ENCODE peak calls at places on chromosomes 4 and X, in seven cellular contexts. L is SK-N-SH; J is left lung; F is CD8-positive, alpha-beta T cell; E is psoas muscle; A is endodermal cell; B is right lobe of liver. N is an unnamed sample. For H3K36me3, the result is how much of the 10 kb centered on the place peaks cover.

GRCh38 chr4:87541521-87541920 is 12.3 kb upstream of the SPARCL1 start:
- DNase-seq in L (no peak), J (no peak), F (no peak), E (no peak), A (no peak), B (no peak), N (no peak)

GRCh38 chrX:38985375-38985774 is 184.1 kb downstream of the MID1IP1 start:
- DNase-seq in L (peak), J (no peak), F (no peak), E (no peak), A (no peak), B (no peak), N (no peak)

GRCh38 chrX:115936008-115936407 is 234.5 kb upstream of the AGTR2 start:
- DNase-seq in L (no peak), J (no peak), F (no peak), E (no peak), A (no peak), B (no peak), N (no peak)

GRCh38 chrX:124209792-124210576 is 122.5 kb upstream of the TEX13D start:
- DNase-seq in L (no peak), J (no peak), F (no peak), E (no peak), A (no peak), B (no peak), N (no peak)

GRCh38 chr4:75555294-75556164 is at the start of gene ODAPH:
- DNase-seq in L (no peak), J (no peak), F (peak), E (no peak), A (peak), B (no peak), N (peak)

GRCh38 chr4:185738038-185738552 is 73.9 kb downstream of the SORBS2 start:
- DNase-seq in L (no peak), J (no peak), F (no peak), E (no peak), A (no peak), B (no peak), N (peak)

GRCh38 chrX:40050532-40050931 is 47.2 kb downstream of the BCOR start:
- DNase-seq in L (no peak), J (no peak), F (no peak), E (no peak), A (no peak), B (no peak), N (no peak)

GRCh38 chr4:87011340-87012034 is 76.7 kb downstream of the AFF1 start:
- DNase-seq in L (no peak), J (no peak), F (no peak), E (no peak), A (no peak), B (no peak), N (peak)

GRCh38 chr4:64781737-64782326 is 372.6 kb upstream of the TECRL start:
- DNase-seq in L (peak), J (no peak), F (no peak), E (no peak), A (no peak), B (no peak), N (peak)

GRCh38 chr4:766559-767283 is 59.2 kb downstream of the CPLX1 start:
- DNase-seq in L (peak), J (no peak), F (no peak), E (peak), A (no peak), B (peak), N (no peak)

GRCh38 chr4:76704133-76704881 is 193.6 kb downstream of the SOWAHB start:
- DNase-seq in L (no peak), J (no peak), F (no peak), E (no peak), A (no peak), B (no peak), N (peak)

GRCh38 chrX:128807367-128807766 is 715.9 kb downstream of the SMARCA1 start:
- DNase-seq in L (no peak), J (no peak), F (no peak), E (no peak), A (no peak), B (no peak), N (no peak)

GRCh38 chr4:169398294-169398693 is 127.5 kb upstream of the SH3RF1 start:
- DNase-seq in L (no peak), J (no peak), F (no peak), E (no peak), A (no peak), B (no peak), N (no peak)

GRCh38 chrX:24024819-24025740 is 1.9 kb downstream of the KLHL15 start:
- DNase-seq in L (peak), J (peak), F (peak), E (peak), A (peak), B (peak), N (peak)
- TF ChIP-seq CTCF in L (no peak), J (no peak), F (no peak), E (peak), A (peak), B (peak), N (peak)

GRCh38 chr4:142844782-142845181 is 1.3 kb downstream of the INPP4B start:
- DNase-seq in L (no peak), J (no peak), F (no peak), E (no peak), A (no peak), B (no peak), N (no peak)

GRCh38 chr4:142846105-142846728 is at the start of gene INPP4B:
- DNase-seq in L (peak), J (peak), F (peak), E (peak), A (peak), B (no peak), N (peak)

GRCh38 chr4:142840516-142841123 is 5.5 kb downstream of the INPP4B start:
- DNase-seq in L (peak), J (no peak), F (no peak), E (no peak), A (no peak), B (no peak), N (peak)

GRCh38 chr4:142846729-142847606 is 867 bp upstream of the INPP4B start:
- DNase-seq in L (peak), J (peak), F (peak), E (peak), A (peak), B (no peak), N (no peak)

GRCh38 chr4:142845293-142846070 is 619 bp downstream of the INPP4B start:
- DNase-seq in L (peak), J (no peak), F (no peak), E (peak), A (peak), B (peak), N (no peak)
- H3K4me3 ChIP-seq in L (peak), J (peak), F (peak), E (peak), A (peak), B (peak), N (peak)

GRCh38 chr4:8614365-8615193 is 22.0 kb downstream of the CPZ start:
- DNase-seq in L (no peak), J (no peak), F (no peak), E (peak), A (no peak), B (peak), N (no peak)
- H3K36me3 ChIP-seq in L (under half), J (under half), F (under half), E (under half), A (under half), B (under half), N (under half)

GRCh38 chr4:78864405-78865024 is 74.7 kb downstream of the PAQR3 start:
- DNase-seq in L (peak), J (no peak), F (no peak), E (no peak), A (no peak), B (no peak), N (peak)

GRCh38 chr4:78865451-78865850 is 73.8 kb downstream of the PAQR3 start:
- DNase-seq in L (no peak), J (no peak), F (no peak), E (no peak), A (no peak), B (no peak), N (no peak)

GRCh38 chr4:78863254-78863869 is 75.9 kb downstream of the PAQR3 start:
- DNase-seq in L (no peak), J (no peak), F (no peak), E (no peak), A (no peak), B (no peak), N (no peak)

GRCh38 chr4:78862314-78862737 is 76.9 kb downstream of the PAQR3 start:
- DNase-seq in L (no peak), J (no peak), F (no peak), E (no peak), A (no peak), B (no peak), N (no peak)

GRCh38 chr4:78863991-78864390 is 75.2 kb downstream of the PAQR3 start:
- DNase-seq in L (no peak), J (no peak), F (no peak), E (no peak), A (no peak), B (no peak), N (no peak)
- TF ChIP-seq CTCF in L (no peak), J (no peak), F (no peak), E (no peak), A (no peak), B (no peak), N (no peak)

DNA sequence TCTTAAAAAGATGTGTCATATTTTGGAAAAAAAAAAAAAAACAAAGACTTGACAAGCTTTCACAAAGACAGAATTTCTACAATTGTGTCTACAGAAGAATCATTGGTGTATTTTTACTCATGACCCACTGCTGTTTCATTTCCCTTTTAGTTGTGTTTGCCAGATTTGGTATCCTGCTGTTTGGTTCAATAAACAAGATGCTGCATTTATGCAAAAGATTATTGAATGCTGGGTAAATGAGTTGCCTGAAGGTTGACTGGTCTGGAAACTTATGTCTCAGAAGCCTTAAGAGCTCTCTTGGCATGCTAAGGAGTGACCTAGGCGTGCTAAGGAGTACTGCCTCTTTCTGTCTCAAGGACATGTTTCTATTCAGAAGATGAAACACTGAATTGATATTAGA is 64.9 kb upstream of the NPY2R start:
- DNase-seq in L (no peak), J (no peak), F (no peak), E (no peak), A (no peak), B (no peak), N (no peak)
- H3K4me3 ChIP-seq in L (no peak), J (no peak), F (no peak), E (no peak), A (no peak), B (no peak), N (no peak)